ENCODE peak calls at places on chromosomes 6 and 20, in nine cellular contexts. F is PC-3, J is tibial artery, E is stomach, T is aorta, K is fibroblast of villous mesenchyme, G is IMR-90, I is neuronal stem cell, L is lower lobe of right lung. C is an unnamed sample.

GRCh38 chr6:82878812-82879211 is 186.8 kb downstream of the UBE3D start:
- DNase-seq in J (no peak), K (peak; percentile 25), E (no peak), T (no peak), G (peak; percentile 76), L (no peak), I (no peak), F (no peak), C (no peak)

GRCh38 chr20:21344216-21344615 is 41.1 kb downstream of the XRN2 start:
- DNase-seq in T (no peak), L (no peak), J (no peak), I (no peak), K (no peak), E (no peak), F (no peak), G (no peak), C (no peak)

GRCh38 chr6:126905917-126906316 is 212.6 kb upstream of the RSPO3 start:
- DNase-seq in J (no peak), E (no peak), F (no peak), I (no peak), K (peak; percentile 30), G (no peak), L (no peak), T (no peak), C (no peak)

GRCh38 chr6:156953478-156954146 is 176.4 kb downstream of the ARID1B start:
- DNase-seq in G (peak; percentile 99), J (no peak), T (no peak), F (peak; percentile 89), L (no peak), K (peak; percentile 97), E (no peak), I (peak; percentile 49), C (peak; percentile 47)

GRCh38 chr6:897561-898207 is 204.7 kb upstream of the EXOC2 start:
- DNase-seq in F (no peak), I (no peak), L (no peak), T (no peak), E (no peak), J (no peak), G (no peak), K (no peak), C (no peak)

GRCh38 chr20:35312348-35312747 is 20.1 kb upstream of the FAM83C start:
- DNase-seq in G (peak; percentile 96), J (no peak), K (peak; percentile 91), F (peak; percentile 98), L (no peak), I (no peak), T (no peak), E (no peak), C (no peak)

GRCh38 chr20:49657118-49657901 is 56.4 kb downstream of the B4GALT5 start:
- DNase-seq in T (no peak), F (no peak), J (peak; percentile 35), K (peak; percentile 65), I (no peak), E (no peak), G (peak; percentile 84), L (no peak), C (no peak)

GRCh38 chr6:130520801-130521200 is 155.0 kb downstream of the TMEM200A start:
- DNase-seq in I (no peak), L (no peak), F (no peak), K (no peak), J (no peak), E (no peak), T (no peak), G (no peak), C (no peak)

GRCh38 chr20:48490976-48491657 is 336.7 kb downstream of the PREX1 start:
- DNase-seq in G (no peak), J (no peak), F (no peak), T (no peak), I (no peak), E (peak; percentile 5), L (no peak), K (no peak), C (no peak)

GRCh38 chr20:48489046-48489463 is 338.7 kb downstream of the PREX1 start:
- DNase-seq in J (no peak), F (no peak), E (no peak), G (no peak), I (no peak), L (no peak), K (no peak), T (no peak), C (no peak)

GRCh38 chr20:48492188-48493070 is 335.4 kb downstream of the PREX1 start:
- DNase-seq in J (no peak), E (peak; percentile 11), T (no peak), F (no peak), K (no peak), I (no peak), L (no peak), G (no peak), C (no peak)

GRCh38 chr20:48486065-48486464 is 341.7 kb downstream of the PREX1 start:
- DNase-seq in K (no peak), I (no peak), L (no peak), E (no peak), T (peak; percentile 6), F (no peak), G (no peak), J (no peak), C (no peak)

GRCh38 chr20:48489656-48490055 is 338.1 kb downstream of the PREX1 start:
- DNase-seq in F (no peak), T (no peak), K (no peak), G (no peak), J (no peak), I (no peak), L (no peak), E (no peak), C (no peak)
- H3K4me3 ChIP-seq in F (no peak overlapping the region), T (no peak overlapping the region), K (no peak overlapping the region), G (no peak overlapping the region), J (no peak overlapping the region), I (no peak overlapping the region), L (no peak overlapping the region), E (no peak overlapping the region), C (no peak overlapping the region)

GRCh38 chr6:32950449-32950848 is 2.4 kb downstream of the HLA-DMA start:
- DNase-seq in J (no peak), L (no peak), G (no peak), K (no peak), I (no peak), F (no peak), T (no peak), E (no peak), C (no peak)

GRCh38 chr6:32954212-32954745 is 1.4 kb upstream of the HLA-DMA start:
- DNase-seq in J (no peak), E (no peak), I (no peak), L (no peak), G (no peak), F (no peak), K (no peak), T (no peak), C (no peak)

GRCh38 chr6:32954983-32955802 is 2.3 kb upstream of the HLA-DMA start:
- DNase-seq in G (peak; percentile 13), L (no peak), I (no peak), T (no peak), J (no peak), K (peak; percentile 22), E (peak; percentile 38), F (peak; percentile 41), C (peak; percentile 73)

GRCh38 chr6:32953775-32954174 is 878 bp upstream of the HLA-DMA start:
- DNase-seq in F (no peak), J (no peak), I (no peak), K (no peak), G (no peak), E (no peak), T (no peak), L (no peak), C (no peak)

GRCh38 chr6:32952817-32953739 is at the start of gene HLA-DMA:
- DNase-seq in I (peak; percentile 54), F (peak; percentile 96), G (peak; percentile 96), E (peak; percentile 93), T (peak; percentile 93), K (peak; percentile 96), L (peak; percentile 92), J (peak; percentile 91), C (peak; percentile 89)
- H3K4me3 ChIP-seq in I (no peak within 1 kb of the TSS), F (no peak within 1 kb of the TSS), G (no peak within 1 kb of the TSS), E (no peak within 1 kb of the TSS), T (no peak within 1 kb of the TSS), K (no peak within 1 kb of the TSS), L (peak within 1 kb of the TSS; percentile 59), J (peak within 1 kb of the TSS; percentile 30), C (no peak within 1 kb of the TSS)

GRCh38 chr6:32151131-32151884 is 431 bp downstream of the PRRT1 start:
- DNase-seq in F (no peak), L (no peak), G (no peak), K (no peak), J (no peak), E (no peak), T (peak; percentile 22), I (no peak), C (no peak)

GRCh38 chr6:32148722-32149576 is 2.8 kb downstream of the PRRT1 start:
- DNase-seq in J (peak; percentile 58), T (peak; percentile 82), K (no peak), E (peak; percentile 86), L (peak; percentile 74), G (no peak), F (no peak), I (no peak), C (peak; percentile 71)

GRCh38 chr6:32151885-32152311 is at the start of gene PRRT1:
- DNase-seq in K (no peak), L (no peak), I (no peak), G (no peak), F (no peak), E (no peak), T (peak; percentile 49), J (no peak), C (no peak)

GRCh38 chr6:32149577-32149845 is 2.2 kb downstream of the PRRT1 start:
- DNase-seq in J (no peak), K (no peak), L (no peak), T (peak; percentile 33), G (no peak), E (no peak), F (no peak), I (no peak), C (no peak)

DNA sequence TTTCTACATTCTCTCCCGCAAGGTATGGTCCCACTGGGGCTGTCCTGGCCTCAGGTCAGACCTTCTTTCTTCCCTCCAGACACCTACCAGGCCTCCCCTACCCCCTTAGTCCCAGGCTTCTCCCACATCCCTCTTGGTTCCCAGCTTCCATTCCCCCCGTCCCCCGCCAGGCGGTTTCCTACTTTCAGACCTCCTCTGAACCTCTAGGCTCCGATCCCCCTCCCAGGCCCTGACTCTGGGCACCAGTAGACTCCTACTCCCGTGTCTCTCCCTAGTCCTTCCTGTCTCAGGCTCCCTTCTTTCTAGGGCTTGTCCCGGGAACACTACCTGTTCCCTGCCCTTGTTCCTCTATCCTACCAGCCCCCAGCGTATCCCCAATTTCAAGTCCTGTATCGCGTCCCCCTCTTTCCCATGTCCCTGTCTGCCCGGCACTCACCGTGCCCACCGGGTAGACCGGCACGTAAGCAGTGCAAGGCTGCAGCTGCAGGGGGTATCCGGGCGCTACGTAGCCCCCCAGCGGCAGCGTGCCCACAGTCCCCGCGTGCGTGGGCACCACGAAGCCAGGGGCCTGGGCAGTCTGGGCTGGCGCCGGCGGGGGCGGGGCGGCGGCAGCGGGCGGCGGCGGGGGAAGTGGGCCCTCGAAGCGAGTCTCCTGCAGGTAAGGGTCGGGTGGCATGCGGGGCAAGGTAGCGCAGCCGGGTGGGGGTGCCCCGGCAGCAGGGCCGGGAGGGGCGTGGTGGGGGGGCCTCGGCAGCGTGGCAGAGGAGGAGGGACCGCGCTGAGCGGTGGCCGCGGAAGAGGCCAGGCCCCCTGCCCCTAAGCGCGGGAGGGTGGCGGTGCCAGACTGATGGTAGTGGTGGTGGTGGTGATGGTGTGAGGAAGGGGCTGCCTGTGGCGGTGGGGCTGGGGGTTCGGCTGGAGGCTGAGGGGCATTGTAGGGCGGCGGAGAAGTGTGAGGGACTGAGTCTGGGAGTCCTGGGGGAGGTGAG is 1.5 kb downstream of the PRRT1 start:
- DNase-seq in E (no peak), G (no peak), J (no peak), K (no peak), F (no peak), I (no peak), L (no peak), T (peak; percentile 35), C (no peak)
- H3K4me3 ChIP-seq in E (peak overlapping the region; percentile 73), G (no peak overlapping the region), J (peak overlapping the region; percentile 67), K (peak overlapping the region; percentile 75), F (no peak overlapping the region), I (peak overlapping the region; percentile 72), L (no peak overlapping the region), T (no peak overlapping the region), C (no peak overlapping the region)

GRCh38 chr20:20207872-20208271 is 155.5 kb downstream of the CFAP61 start:
- DNase-seq in E (no peak), T (no peak), K (no peak), G (no peak), L (no peak), J (no peak), I (no peak), F (no peak), C (no peak)

GRCh38 chr20:20206788-20207187 is 154.5 kb downstream of the CFAP61 start:
- DNase-seq in E (no peak), G (no peak), J (no peak), L (no peak), T (no peak), I (no peak), K (no peak), F (no peak), C (no peak)

GRCh38 chr20:20205862-20206236 is 153.5 kb downstream of the CFAP61 start:
- DNase-seq in T (no peak), J (no peak), K (no peak), L (no peak), F (no peak), G (no peak), I (no peak), E (no peak), C (no peak)

GRCh38 chr20:20205141-20205861 is 153.0 kb downstream of the CFAP61 start:
- DNase-seq in G (no peak), K (no peak), F (no peak), E (no peak), T (no peak), L (no peak), I (no peak), J (no peak), C (no peak)

DNA sequence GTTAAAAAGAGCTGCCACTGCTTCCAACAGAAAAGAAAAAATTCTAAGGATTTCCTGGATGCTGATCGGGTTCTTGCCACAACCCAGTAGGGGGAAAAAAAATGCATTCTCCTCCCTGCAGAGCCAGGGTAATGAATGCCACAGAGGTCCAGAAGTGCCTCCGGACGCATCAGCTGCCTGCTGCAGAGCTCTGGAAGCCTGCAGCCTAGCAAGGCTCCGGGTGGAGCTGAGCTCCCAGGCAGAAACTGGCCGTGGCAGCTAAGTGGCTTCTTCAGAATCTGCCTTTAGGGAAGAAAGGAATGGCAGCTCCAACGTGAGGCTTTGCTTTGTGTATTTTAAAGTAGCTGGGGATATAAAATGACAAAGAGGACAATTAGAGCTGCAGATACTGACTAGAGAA is 155.0 kb downstream of the CFAP61 start:
- DNase-seq in G (no peak), I (no peak), T (no peak), F (no peak), E (no peak), K (no peak), L (no peak), J (no peak), C (no peak)
- H3K4me3 ChIP-seq in G (no peak overlapping the region), I (no peak overlapping the region), T (no peak overlapping the region), F (no peak overlapping the region), E (no peak overlapping the region), K (no peak overlapping the region), L (no peak overlapping the region), J (no peak overlapping the region), C (no peak overlapping the region)